ENCODE peak calls at places on chromosomes 7 and 10, in four cellular contexts. S is heart right ventricle; J is stimulated activated CD8-positive, alpha-beta memory T cell treated with anti-CD3 and anti-CD28 coated beads, Interleukin-2, amount 100 ng/mL, for 1 hour; R is HEK293T. I is an unnamed sample.

GRCh38 chr10:77613476-77614130 is 24.0 kb downstream of the KCNMA1 start:
- DNase-seq in J (no peak), S (no peak), R (no peak), I (no peak)

GRCh38 chr10:131198843-131199242 is 112.7 kb downstream of the TCERG1L start:
- DNase-seq in S (no peak), J (no peak), R (no peak), I (no peak)

GRCh38 chr10:90318659-90319058 is 539.2 kb downstream of the HTR7 start:
- DNase-seq in R (no peak), J (no peak), S (no peak), I (no peak)

GRCh38 chr7:84078415-84078814 is 116.2 kb downstream of the SEMA3A start:
- DNase-seq in R (no peak), S (no peak), J (no peak), I (no peak)

GRCh38 chr10:15251791-15252380 is 83.4 kb upstream of the NMT2 start:
- DNase-seq in R (no peak), J (no peak), S (no peak), I (no peak)

GRCh38 chr7:22667562-22668239 is 59.3 kb upstream of the IL6 start:
- DNase-seq in S (no peak), R (no peak), J (no peak), I (no peak)

GRCh38 chr7:149196151-149196704 is 882 bp downstream of the ZNF282 start:
- DNase-seq in J (no peak), S (no peak), R (peak), I (no peak)

GRCh38 chr7:51035696-51036095 is 253.0 kb upstream of the GRB10 start:
- DNase-seq in J (no peak), S (no peak), R (no peak), I (no peak)

GRCh38 chr7:155232911-155233702 is 64.6 kb upstream of the INSIG1 start:
- DNase-seq in S (no peak), J (no peak), R (no peak), I (no peak)

GRCh38 chr10:31317652-31318381 is 1.2 kb upstream of the ZEB1 start:
- DNase-seq in R (no peak), J (no peak), S (no peak), I (no peak)

I was measured in gastrocnemius medialis.